ENCODE peak calls at places on chromosomes 13 and 19, in nine cellular contexts. C is left ventricle myocardium inferior; Y is endodermal cell; B is fibroblast of lung; L is CD4-positive, CD25-positive, alpha-beta regulatory T cell; P is breast epithelium; K is IMR-90; R is neuronal stem cell; G is body of pancreas. A is an unnamed sample.

GRCh38 chr19:4676955-4677731 is 7.0 kb upstream of the MYDGF start:
- DNase-seq in R (no peak), K (peak; percentile 35), Y (peak; percentile 94), C (no peak), G (peak; percentile 43), B (peak; percentile 32), P (no peak), L (no peak), A (no peak)

GRCh38 chr13:111540486-111540885 is 220.0 kb downstream of the TEX29 start:
- DNase-seq in L (no peak), K (no peak), C (no peak), P (no peak), Y (no peak), R (no peak), G (no peak), B (no peak), A (no peak)

GRCh38 chr19:36605839-36606478 is 846 bp downstream of the ZNF382 start:
- DNase-seq in C (no peak), R (peak; percentile 0), P (no peak), Y (no peak), B (no peak), K (no peak), L (no peak), G (no peak), A (no peak)

GRCh38 chr19:50178320-50178719 is 15.2 kb upstream of the IZUMO2 start:
- DNase-seq in G (no peak), K (no peak), B (no peak), R (no peak), P (no peak), Y (no peak), C (no peak), L (no peak), A (no peak)

GRCh38 chr13:93535256-93535655 is 308.6 kb downstream of the GPC6 start:
- DNase-seq in B (peak; percentile 76), G (no peak), L (no peak), R (no peak), C (no peak), Y (no peak), K (peak; percentile 76), P (no peak), A (no peak)

GRCh38 chr19:47023448-47023794 is 3.8 kb downstream of the NPAS1 start:
- DNase-seq in K (no peak), L (no peak), P (no peak), G (no peak), B (no peak), Y (peak; percentile 68), C (no peak), R (no peak), A (no peak)

GRCh38 chr13:103188688-103189326 is 122.6 kb upstream of the SLC10A2 start:
- DNase-seq in L (no peak), K (no peak), Y (no peak), G (no peak), B (peak; percentile 23), P (no peak), R (no peak), C (no peak), A (no peak)

GRCh38 chr19:40006273-40006691 is 9.4 kb downstream of the ZNF546 start:
- DNase-seq in G (no peak), L (no peak), Y (no peak), C (no peak), K (peak; percentile 95), R (no peak), P (no peak), B (peak; percentile 87), A (no peak)

GRCh38 chr13:112510002-112510780 is 77.8 kb downstream of the TUBGCP3 start:
- DNase-seq in L (no peak), K (peak; percentile 71), C (no peak), R (peak; percentile 62), B (peak; percentile 69), P (no peak), G (peak; percentile 46), Y (peak; percentile 83), A (no peak)

GRCh38 chr13:20274466-20274865 is 42.3 kb upstream of the GJB6 start:
- DNase-seq in Y (no peak), C (no peak), B (no peak), R (no peak), K (no peak), L (no peak), G (no peak), P (no peak), A (no peak)

GRCh38 chr19:46840157-46840942 is 10.3 kb downstream of the AP2S1 start:
- DNase-seq in G (peak; percentile 62), P (no peak), C (no peak), Y (peak; percentile 87), L (peak; percentile 41), B (peak; percentile 51), R (peak; percentile 71), K (peak; percentile 70), A (no peak)

GRCh38 chr19:41551711-41552110 is 24.3 kb upstream of the CEACAM21 start:
- DNase-seq in P (no peak), Y (no peak), K (no peak), B (no peak), L (no peak), R (no peak), C (no peak), G (no peak), A (no peak)

GRCh38 chr19:41553804-41554203 is 22.2 kb upstream of the CEACAM21 start:
- DNase-seq in G (no peak), R (no peak), Y (no peak), B (no peak), C (no peak), K (no peak), P (no peak), L (no peak), A (no peak)

GRCh38 chr19:41552558-41552957 is 23.4 kb upstream of the CEACAM21 start:
- DNase-seq in P (no peak), G (no peak), Y (no peak), L (no peak), C (no peak), K (no peak), B (no peak), R (no peak), A (no peak)

GRCh38 chr19:41555752-41556151 is 20.2 kb upstream of the CEACAM21 start:
- DNase-seq in Y (no peak), L (no peak), K (no peak), P (no peak), G (no peak), C (no peak), B (no peak), R (no peak), A (no peak)

DNA sequence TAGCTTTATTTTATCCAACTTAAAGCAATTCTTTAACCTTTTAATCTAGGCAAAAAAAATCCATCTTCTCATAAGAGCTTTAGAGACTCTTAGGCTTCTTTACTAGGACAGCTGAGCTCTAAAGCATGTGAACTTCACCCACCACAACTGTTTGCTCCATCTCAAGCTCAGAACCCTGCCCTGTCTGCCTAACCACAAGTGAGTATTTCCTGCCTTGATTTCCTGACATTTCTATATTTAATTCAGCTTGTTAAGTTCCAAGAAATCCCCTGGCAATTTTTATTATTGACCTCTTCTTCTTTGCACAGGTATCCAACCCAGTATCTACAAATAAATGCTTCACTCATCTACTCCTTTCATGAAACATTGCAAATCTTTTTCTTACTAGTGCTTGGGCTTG is 21.1 kb upstream of the CEACAM21 start:
- DNase-seq in K (no peak), P (no peak), R (no peak), L (peak; percentile 33), G (no peak), B (no peak), Y (no peak), C (no peak), A (no peak)
- H3K27ac ChIP-seq in K (no peak overlapping the region), P (no peak overlapping the region), R (no peak overlapping the region), L (peak overlapping the region; percentile 82), G (no peak overlapping the region), B (no peak overlapping the region), Y (no peak overlapping the region), C (peak overlapping the region; percentile 12), A (no peak overlapping the region)

DNA sequence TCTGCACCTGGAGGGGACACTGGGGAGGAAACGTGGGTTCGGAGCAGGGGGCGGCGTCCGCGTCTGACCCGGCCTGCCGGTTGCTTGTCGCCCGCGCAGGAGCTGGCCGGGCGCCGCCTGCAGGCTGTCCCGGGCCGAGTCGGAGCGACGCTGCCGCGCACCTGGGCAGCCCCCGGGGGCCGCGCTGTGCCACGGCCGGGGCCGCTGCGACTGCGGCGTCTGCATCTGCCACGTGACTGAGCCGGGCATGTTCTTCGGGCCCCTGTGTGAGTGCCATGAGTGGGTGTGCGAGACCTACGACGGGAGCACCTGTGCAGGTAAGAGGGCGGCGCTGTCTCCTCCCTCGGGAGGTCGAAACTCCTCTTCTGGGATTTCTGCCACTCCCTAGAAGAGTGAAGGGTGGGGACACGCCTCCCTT is 1.3 kb downstream of the ITGBL1 start:
- DNase-seq in P (no peak), B (no peak), L (no peak), C (peak; percentile 17), Y (peak; percentile 64), G (peak; percentile 64), R (no peak), K (no peak), A (peak; percentile 69)
- H3K4me1 ChIP-seq in P (no peaks in the 10 kb centered on the region), B (peaks cover 30% of the 10 kb centered on the region), L (peaks cover 9% of the 10 kb centered on the region), C (peaks cover 15% of the 10 kb centered on the region), Y (no peaks in the 10 kb centered on the region), G (no peaks in the 10 kb centered on the region), R (no peaks in the 10 kb centered on the region), K (peaks cover 35% of the 10 kb centered on the region), A (peaks cover 64% of the 10 kb centered on the region)

GRCh38 chr19:1830978-1831377 is 17.3 kb downstream of the REXO1 start:
- DNase-seq in R (no peak), P (no peak), L (no peak), Y (no peak), C (no peak), B (no peak), K (no peak), G (no peak), A (no peak)
- H3K27ac ChIP-seq in R (no peak overlapping the region), P (no peak overlapping the region), L (no peak overlapping the region), Y (no peak overlapping the region), C (no peak overlapping the region), B (no peak overlapping the region), K (no peak overlapping the region), G (no peak overlapping the region), A (no peak overlapping the region)

GRCh38 chr19:16365300-16365996 is 40.8 kb downstream of the KLF2 start:
- DNase-seq in C (no peak), R (no peak), G (no peak), Y (no peak), K (no peak), P (no peak), B (no peak), L (no peak), A (no peak)

GRCh38 chr19:16367269-16367683 is 42.6 kb downstream of the KLF2 start:
- DNase-seq in P (no peak), K (no peak), R (no peak), Y (no peak), G (no peak), B (no peak), C (no peak), L (peak; percentile 64), A (no peak)

GRCh38 chr19:16366056-16366432 is 41.4 kb downstream of the KLF2 start:
- DNase-seq in R (no peak), Y (no peak), P (no peak), L (no peak), C (no peak), B (no peak), K (no peak), G (no peak), A (no peak)

GRCh38 chr19:16368385-16369305 is 44.0 kb downstream of the KLF2 start:
- DNase-seq in P (no peak), B (no peak), C (no peak), Y (no peak), R (no peak), G (no peak), L (peak; percentile 77), K (no peak), A (no peak)

GRCh38 chr19:16366433-16367268 is 42.0 kb downstream of the KLF2 start:
- DNase-seq in R (no peak), G (no peak), C (no peak), L (peak; percentile 29), Y (no peak), P (no peak), K (no peak), B (no peak), A (no peak)
- H3K4me1 ChIP-seq in R (no peaks in the 10 kb centered on the region), G (peaks cover 27% of the 10 kb centered on the region), C (peaks cover 34% of the 10 kb centered on the region), L (peaks cover 97% of the 10 kb centered on the region), Y (no peaks in the 10 kb centered on the region), P (no peaks in the 10 kb centered on the region), K (no peaks in the 10 kb centered on the region), B (peaks cover 2% of the 10 kb centered on the region), A (peaks cover 3% of the 10 kb centered on the region)

A was measured in RWPE2.